ENCODE peak calls at places on chromosomes 7 and 10, in six cellular contexts. C is HepG2, P is mammary epithelial cell, N is IMR-90, B is neural progenitor cell, V is astrocyte. Z is an unnamed sample.

GRCh38 chr10:124698560-124699470 is 45.4 kb downstream of the FAM53B start:
- DNase-seq in C (no peak), P (no peak), N (no peak), B (no peak), V (no peak), Z (peak; percentile 47)

GRCh38 chr10:110275140-110275729 is 29.5 kb downstream of the SMNDC1 start:
- DNase-seq in C (no peak), P (no peak), N (no peak), B (no peak), V (no peak), Z (no peak)

GRCh38 chr10:99279626-99280111 is 44.0 kb upstream of the HPSE2 start:
- DNase-seq in C (no peak), P (no peak), N (peak; percentile 33), B (no peak), V (no peak), Z (no peak)

GRCh38 chr7:46886669-46887374 is 695.1 kb downstream of the TNS3 start:
- DNase-seq in C (no peak), P (no peak), N (no peak), B (no peak), V (no peak), Z (no peak)

GRCh38 chr7:144775735-144776134 is 60.1 kb downstream of the TPK1 start:
- DNase-seq in C (no peak), P (no peak), N (no peak), B (no peak), V (no peak), Z (no peak)

GRCh38 chr10:70265032-70265689 is 18.6 kb downstream of the NPFFR1 start:
- DNase-seq in C (peak; percentile 61), P (peak; percentile 39), N (no peak), B (peak; percentile 74), V (no peak), Z (no peak)

GRCh38 chr7:154777489-154777888 is 225.4 kb downstream of the PAXIP1 start:
- DNase-seq in C (no peak), P (no peak), N (no peak), B (no peak), V (peak; percentile 41), Z (no peak)

GRCh38 chr7:96182424-96183158 is 139.3 kb downstream of the SLC25A13 start:
- DNase-seq in C (no peak), P (no peak), N (no peak), B (no peak), V (no peak), Z (no peak)

GRCh38 chr7:147759327-147759943 is 831.1 kb upstream of the C7orf33 start:
- DNase-seq in C (no peak), P (no peak), N (no peak), B (no peak), V (no peak), Z (no peak)

GRCh38 chr7:73738220-73738611 is 386 bp downstream of the ABHD11 start:
- DNase-seq in C (no peak), P (no peak), N (peak; percentile 25), B (peak; percentile 74), V (peak; percentile 17), Z (peak; percentile 96)

GRCh38 chr10:102599565-102600327 is 44.5 kb upstream of the TRIM8 start:
- DNase-seq in C (peak; percentile 86), P (no peak), N (no peak), B (no peak), V (no peak), Z (no peak)

GRCh38 chr7:66720571-66720970 is 20.0 kb upstream of the RABGEF1 start:
- DNase-seq in C (no peak), P (no peak), N (no peak), B (no peak), V (no peak), Z (no peak)

GRCh38 chr7:35757574-35757973 is 43.3 kb upstream of the SEPTIN7 start:
- DNase-seq in C (no peak), P (no peak), N (no peak), B (no peak), V (no peak), Z (no peak)

GRCh38 chr7:29270979-29271658 is 76.5 kb downstream of the CHN2 start:
- DNase-seq in C (peak; percentile 59), P (no peak), N (no peak), B (no peak), V (peak; percentile 57), Z (no peak)

GRCh38 chr7:4042402-4042801 is 639.7 kb upstream of the FOXK1 start:
- DNase-seq in C (no peak), P (no peak), N (no peak), B (no peak), V (no peak), Z (no peak)

GRCh38 chr10:119348516-119349240 is 141.3 kb downstream of the GRK5 start:
- DNase-seq in C (no peak), P (no peak), N (peak; percentile 54), B (no peak), V (peak; percentile 53), Z (no peak)

GRCh38 chr10:61896854-61897661 is 4.4 kb upstream of the ARID5B start:
- DNase-seq in C (peak; percentile 74), P (no peak), N (peak; percentile 27), B (peak; percentile 80), V (peak; percentile 47), Z (peak; percentile 88)

GRCh38 chr7:107122483-107122882 is 46.3 kb upstream of the HBP1 start:
- DNase-seq in C (no peak), P (no peak), N (peak; percentile 85), B (no peak), V (no peak), Z (no peak)

GRCh38 chr7:47815867-47816266 is 132.4 kb downstream of the PKD1L1 start:
- DNase-seq in C (no peak), P (no peak), N (no peak), B (no peak), V (no peak), Z (no peak)

GRCh38 chr7:64618785-64619456 is 47.0 kb upstream of the ZNF107 start:
- DNase-seq in C (peak; percentile 65), P (peak; percentile 44), N (peak; percentile 60), B (peak; percentile 44), V (peak; percentile 34), Z (no peak)

GRCh38 chr10:79239275-79239779 is 107.9 kb upstream of the PPIF start:
- DNase-seq in C (no peak), P (peak; percentile 73), N (peak; percentile 80), B (peak; percentile 84), V (peak; percentile 64), Z (peak; percentile 98)

GRCh38 chr7:90403174-90404113 is at the start of gene CLDN12:
- DNase-seq in C (peak; percentile 88), P (peak; percentile 95), N (peak; percentile 99), B (peak; percentile 89), V (peak; percentile 99), Z (peak; percentile 90)

GRCh38 chr7:112510032-112510742 is 29.4 kb downstream of the LSMEM1 start:
- DNase-seq in C (no peak), P (peak; percentile 79), N (peak; percentile 80), B (no peak), V (peak; percentile 86), Z (peak; percentile 93)
- H2AFZ ChIP-seq in C (no peak overlapping the region), P (peak overlapping the region; percentile 2), N (peak overlapping the region; percentile 88), B (no peak overlapping the region), V (peak overlapping the region; percentile 16), Z (peak overlapping the region; percentile 47)

DNA sequence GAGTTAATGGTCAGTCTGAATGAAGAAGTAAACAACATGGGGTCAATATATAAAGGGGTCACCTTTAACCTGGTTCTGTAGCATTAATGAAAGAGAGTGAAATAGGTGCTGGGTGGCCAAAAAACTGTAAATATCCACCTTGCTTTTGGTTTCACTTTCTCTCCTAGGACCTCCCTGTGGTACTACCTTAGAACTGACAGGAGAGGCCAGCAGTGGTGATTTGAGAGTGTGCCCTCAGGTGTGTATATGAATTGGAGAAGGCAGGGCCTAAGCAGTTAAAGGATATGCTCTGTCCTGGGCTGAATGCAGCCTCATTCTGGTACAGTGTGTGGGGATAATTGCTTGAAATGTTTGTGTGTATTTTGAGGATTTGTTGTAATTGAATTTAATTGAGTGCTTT is 62.0 kb downstream of the BBS9 start:
- DNase-seq in C (peak; percentile 54), P (peak; percentile 41), N (no peak), B (no peak), V (no peak), Z (no peak)
- H3K4me3 ChIP-seq in C (peak overlapping the region; percentile 34), P (no peak overlapping the region), N (no peak overlapping the region), B (no peak overlapping the region), V (no peak overlapping the region), Z (no peak overlapping the region)

GRCh38 chr10:22854935-22855421 is 72.9 kb upstream of the ARMC3 start:
- DNase-seq in C (no peak), P (no peak), N (peak; percentile 27), B (no peak), V (peak; percentile 38), Z (peak; percentile 18)
- H3K27ac ChIP-seq in C (no peak overlapping the region), P (no peak overlapping the region), N (no peak overlapping the region), B (no peak overlapping the region), V (no peak overlapping the region), Z (no peak overlapping the region)

DNA sequence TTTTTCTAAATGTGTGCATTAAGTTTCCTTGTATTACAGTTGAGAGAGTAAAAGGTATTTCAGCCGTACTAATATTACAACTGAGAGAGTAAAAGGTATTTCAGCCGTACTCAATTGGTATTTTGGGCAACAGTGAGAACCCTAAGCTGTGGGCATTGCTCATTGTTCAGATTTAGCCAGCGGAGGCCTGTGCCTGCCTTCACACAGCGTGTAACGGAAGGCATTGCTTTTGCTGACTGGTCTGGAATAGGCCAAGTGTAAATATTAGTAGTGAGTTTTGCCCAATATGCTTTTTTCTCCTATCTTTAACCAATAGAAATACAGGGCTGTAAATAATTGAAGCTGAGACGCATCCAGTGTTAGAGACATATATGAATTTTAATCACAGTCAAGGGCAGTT is 130.5 kb downstream of the CELF2 start:
- DNase-seq in C (no peak), P (no peak), N (no peak), B (no peak), V (no peak), Z (no peak)
- H2AFZ ChIP-seq in C (no peak overlapping the region), P (no peak overlapping the region), N (no peak overlapping the region), B (no peak overlapping the region), V (no peak overlapping the region), Z (no peak overlapping the region)

GRCh38 chr7:50321678-50322077 is 17.2 kb downstream of the IKZF1 start:
- DNase-seq in C (no peak), P (no peak), N (no peak), B (no peak), V (no peak), Z (no peak)
- H3K4me3 ChIP-seq in C (no peak overlapping the region), P (no peak overlapping the region), N (no peak overlapping the region), B (no peak overlapping the region), V (no peak overlapping the region), Z (no peak overlapping the region)

GRCh38 chr10:52343439-52343838 is 29.4 kb downstream of the DKK1 start:
- DNase-seq in C (no peak), P (no peak), N (no peak), B (no peak), V (no peak), Z (no peak)

GRCh38 chr10:52346394-52347326 is 32.6 kb downstream of the DKK1 start:
- DNase-seq in C (no peak), P (no peak), N (no peak), B (no peak), V (no peak), Z (no peak)

GRCh38 chr10:52351911-52352310 is 37.8 kb downstream of the DKK1 start:
- DNase-seq in C (no peak), P (peak; percentile 64), N (peak; percentile 37), B (no peak), V (peak; percentile 64), Z (no peak)

GRCh38 chr10:52348037-52348564 is 34.0 kb downstream of the DKK1 start:
- DNase-seq in C (no peak), P (no peak), N (no peak), B (no peak), V (no peak), Z (no peak)

GRCh38 chr10:52347327-52347667 is 33.2 kb downstream of the DKK1 start:
- DNase-seq in C (no peak), P (no peak), N (no peak), B (no peak), V (no peak), Z (no peak)
- H3K27ac ChIP-seq in C (no peak overlapping the region), P (no peak overlapping the region), N (no peak overlapping the region), B (no peak overlapping the region), V (no peak overlapping the region), Z (no peak overlapping the region)